ENCODE peak calls at places on chromosomes 4 and X, in four cellular contexts. E, A, P and I are unnamed samples.

GRCh38 chrX:11531226-11531625 is 134.5 kb downstream of the ARHGAP6 start:
- DNase-seq in E (no peak), A (no peak), P (no peak), I (no peak)

GRCh38 chr4:186755550-186756519 is 32.2 kb upstream of the FAT1 start:
- DNase-seq in E (no peak), A (no peak), P (no peak), I (no peak)

GRCh38 chr4:111689731-111690130 is 455.5 kb upstream of the FAM241A start:
- DNase-seq in E (no peak), A (no peak), P (no peak), I (no peak)

GRCh38 chrX:87636533-87636932 is 118.9 kb downstream of the KLHL4 start:
- DNase-seq in E (no peak), A (no peak), P (no peak), I (no peak)

GRCh38 chrX:132118361-132118760 is 9.5 kb downstream of the FRMD7 start:
- DNase-seq in E (no peak), A (no peak), P (no peak), I (no peak)

GRCh38 chr4:146975535-146975934 is 29.9 kb upstream of the TTC29 start:
- DNase-seq in E (no peak), A (no peak), P (no peak), I (no peak)

GRCh38 chr4:163482197-163482596 is 8.6 kb upstream of the TKTL2 start:
- DNase-seq in E (no peak), A (no peak), P (no peak), I (no peak)

GRCh38 chrX:15298201-15298600 is 17.2 kb downstream of the ASB11 start:
- DNase-seq in E (no peak), A (no peak), P (no peak), I (no peak)

GRCh38 chr4:142844782-142845181 is 1.3 kb downstream of the INPP4B start:
- DNase-seq in E (no peak), A (no peak), P (no peak), I (no peak)

GRCh38 chrX:49186125-49187027 is at the start of gene PRICKLE3:
- DNase-seq in E (no peak), A (no peak), P (peak; percentile 61), I (peak; percentile 49)

GRCh38 chrX:17024896-17025295 is 78.4 kb downstream of the REPS2 start:
- DNase-seq in E (peak; percentile 36), A (no peak), P (no peak), I (no peak)

GRCh38 chr4:170089274-170089742 is 448 bp downstream of the AADAT start:
- DNase-seq in E (peak; percentile 64), A (peak; percentile 20), P (no peak), I (no peak)

GRCh38 chr4:8547108-8547911 is 32.9 kb upstream of the GPR78 start:
- DNase-seq in E (peak; percentile 36), A (no peak), P (no peak), I (no peak)

GRCh38 chr4:85610450-85610849 is 135.5 kb downstream of the ARHGAP24 start:
- DNase-seq in E (no peak), A (no peak), P (no peak), I (no peak)

GRCh38 chr4:102477657-102478056 is 23.5 kb upstream of the NFKB1 start:
- DNase-seq in E (no peak), A (no peak), P (no peak), I (no peak)

GRCh38 chr4:168551211-168551610 is 54.4 kb downstream of the PALLD start:
- DNase-seq in E (no peak), A (peak; percentile 23), P (no peak), I (no peak)

GRCh38 chr4:78517050-78517652 is 34.4 kb upstream of the ANXA3 start:
- DNase-seq in E (peak; percentile 33), A (peak; percentile 26), P (no peak), I (no peak)

GRCh38 chr4:81142744-81143143 is 72.3 kb downstream of the PRKG2 start:
- DNase-seq in E (no peak), A (peak; percentile 14), P (no peak), I (no peak)

GRCh38 chrX:54745676-54746075 is 52.4 kb downstream of the ITIH6 start:
- DNase-seq in E (no peak), A (no peak), P (no peak), I (no peak)

GRCh38 chr4:127015616-127016015 is 617.1 kb upstream of the INTU start:
- DNase-seq in E (no peak), A (no peak), P (no peak), I (no peak)

GRCh38 chr4:83440899-83441298 is 14.7 kb downstream of the HELQ start:
- DNase-seq in E (no peak), A (no peak), P (no peak), I (no peak)